ENCODE peak calls at places on chromosomes 6 and 20, in six cellular contexts. X, P, J, Q, C and I are unnamed samples.

GRCh38 chr6:142459267-142459666 is 157.5 kb downstream of the ADGRG6 start:
- DNase-seq in C (no peak), Q (no peak), X (peak), P (no peak), J (no peak), I (peak)

GRCh38 chr6:140661691-140662090 is 1287.2 kb upstream of the CITED2 start:
- DNase-seq in P (no peak), C (no peak), Q (no peak), X (peak), J (no peak), I (peak)

GRCh38 chr20:18837710-18838109 is 24.1 kb downstream of the SCP2D1 start:
- DNase-seq in X (no peak), J (no peak), Q (no peak), C (no peak), P (no peak), I (no peak)

GRCh38 chr6:56995347-56995746 is 40.4 kb downstream of the BEND6 start:
- DNase-seq in C (no peak), Q (no peak), J (no peak), X (no peak), P (no peak), I (no peak)

GRCh38 chr6:133240511-133241087 is 558 bp upstream of the EYA4 start:
- DNase-seq in Q (no peak), J (no peak), P (peak), X (peak), C (no peak), I (peak)

GRCh38 chr6:51846531-51846930 is 240.9 kb downstream of the PKHD1 start:
- DNase-seq in X (no peak), C (no peak), J (no peak), Q (no peak), P (no peak), I (no peak)

GRCh38 chr6:3311798-3312197 is 53.1 kb downstream of the PSMG4 start:
- DNase-seq in C (no peak), P (no peak), Q (no peak), X (no peak), J (no peak), I (no peak)

GRCh38 chr6:140817176-140817575 is 1315.5 kb upstream of the GJE1 start:
- DNase-seq in J (no peak), X (no peak), P (no peak), C (no peak), Q (no peak), I (no peak)

GRCh38 chr20:44180814-44181213 is 6.2 kb downstream of the JPH2 start:
- DNase-seq in J (peak), C (no peak), Q (no peak), X (peak), P (no peak), I (peak)